ENCODE peak calls at places on chromosomes 1 and 21, in nine cellular contexts. Q is heart right ventricle; K is HCT116; U is HepG2; D is left cardiac atrium; A is activated CD8-positive, alpha-beta T cell treated with anti-CD3 and anti-CD28 coated beads, Interleukin-2, amount 10 ng/mL, durations not matched to agents 7 days and 5 days; N is CD8-positive, alpha-beta T cell; J is psoas muscle; E is activated naive CD8-positive, alpha-beta T cell treated with anti-CD3 and anti-CD28 coated beads, Interleukin-2, amount 50 U/mL, for 24 hours. X is an unnamed sample.

GRCh38 chr1:92990828-92991227 is 29.6 kb upstream of the DIPK1A start:
- ATAC-seq in A (peak), N (peak), J (no peak), E (peak), U (peak), D (no peak), Q (no peak), K (no peak), X (no peak)

GRCh38 chr1:41637367-41637766 is 152.9 kb upstream of the EDN2 start:
- ATAC-seq in Q (no peak), U (no peak), K (no peak), N (no peak), E (no peak), A (no peak), J (no peak), D (no peak), X (no peak)

GRCh38 chr1:234089396-234089795 is 184.9 kb downstream of the SLC35F3 start:
- ATAC-seq in E (no peak), N (no peak), Q (no peak), K (peak), U (peak), J (no peak), D (no peak), A (no peak), X (peak)

GRCh38 chr21:37208741-37209225 is 58.4 kb downstream of the VPS26C start:
- ATAC-seq in A (no peak), J (peak), Q (peak), N (no peak), U (peak), E (no peak), K (no peak), D (no peak), X (no peak)

GRCh38 chr1:228150021-228150457 is 309 bp downstream of the GJC2 start:
- ATAC-seq in K (no peak), D (no peak), N (no peak), U (peak), Q (peak), E (no peak), A (no peak), J (no peak), X (peak)

GRCh38 chr1:111990026-111990877 is 784 bp upstream of the KCND3 start:
- ATAC-seq in J (peak), N (no peak), K (peak), U (peak), A (peak), Q (peak), D (peak), E (no peak), X (peak)

GRCh38 chr1:113389356-113389952 is 861 bp upstream of the MAGI3 start:
- ATAC-seq in D (no peak), E (no peak), J (peak), U (no peak), K (no peak), Q (no peak), N (no peak), A (no peak), X (no peak)

GRCh38 chr21:25626752-25627151 is 12.3 kb upstream of the JAM2 start:
- ATAC-seq in E (no peak), U (no peak), D (no peak), N (no peak), J (no peak), K (no peak), A (no peak), Q (peak), X (no peak)

GRCh38 chr1:23282967-23283366 is 61.1 kb downstream of the HNRNPR start:
- ATAC-seq in N (no peak), K (no peak), Q (no peak), A (no peak), J (no peak), U (no peak), E (no peak), D (no peak), X (peak)

GRCh38 chr1:107622975-107623374 is 342.0 kb downstream of the VAV3 start:
- ATAC-seq in J (no peak), N (no peak), K (no peak), E (peak), Q (no peak), U (no peak), D (no peak), A (peak), X (no peak)

GRCh38 chr1:15370781-15371467 is 38.8 kb upstream of the EFHD2 start:
- ATAC-seq in Q (peak), E (no peak), J (peak), K (no peak), A (no peak), N (no peak), U (peak), D (peak), X (no peak)

X was measured in SK-N-SH treated with all-trans-retinoic acid at 6 μM for 48 hours.